ENCODE peak calls at places on chromosome 11, in ten cellular contexts. B is IMR-90, M is A549, A is psoas muscle, S is stomach, L is neural progenitor cell, W is lower leg skin, R is colonic mucosa, Q is fibroblast of lung, T is uterus. D is an unnamed sample.

GRCh38 chr11:67648140-67648795 is 2.3 kb downstream of the ACY3 start:
- DNase-seq in W (no peak), R (no peak), B (no peak), S (peak), A (no peak), L (peak), M (peak), Q (no peak), T (no peak), D (no peak)

GRCh38 chr11:62806611-62807121 is 1.4 kb upstream of the NXF1 start:
- DNase-seq in S (no peak), R (no peak), L (no peak), W (peak), T (peak), B (peak), Q (peak), M (no peak), A (peak), D (peak)

GRCh38 chr11:32643526-32643925 is 59.9 kb downstream of the EIF3M start:
- DNase-seq in Q (peak), R (no peak), L (no peak), M (peak), B (peak), T (no peak), S (no peak), W (no peak), A (no peak), D (peak)

GRCh38 chr11:61968758-61969390 is 1.4 kb upstream of the FTH1 start:
- DNase-seq in B (no peak), A (no peak), L (no peak), M (no peak), R (no peak), Q (no peak), S (peak), T (peak), W (no peak), D (no peak)

GRCh38 chr11:113289341-113290187 is 24.8 kb upstream of the TTC12 start:
- DNase-seq in B (peak), A (peak), R (peak), T (peak), S (peak), Q (peak), L (peak), M (peak), W (peak), D (peak)

GRCh38 chr11:16605971-16606783 is 132.3 kb upstream of the C11orf58 start:
- DNase-seq in W (peak), T (peak), A (peak), M (peak), L (peak), S (peak), R (peak), Q (peak), B (peak), D (peak)

GRCh38 chr11:67440229-67441081 is 2.8 kb downstream of the CORO1B start:
- DNase-seq in A (no peak), T (no peak), Q (no peak), S (no peak), B (no peak), R (no peak), W (no peak), M (no peak), L (no peak), D (no peak)

GRCh38 chr11:67179892-67180490 is 60.9 kb downstream of the KDM2A start:
- DNase-seq in T (no peak), M (no peak), A (no peak), W (no peak), S (no peak), L (no peak), B (no peak), R (no peak), Q (peak), D (peak)

GRCh38 chr11:66429983-66430602 is 8.6 kb downstream of the MRPL11 start:
- DNase-seq in S (peak), Q (peak), A (peak), B (peak), R (peak), T (peak), M (peak), W (peak), L (peak), D (peak)

GRCh38 chr11:93852242-93852641 is 1.8 kb upstream of the VSTM5 start:
- DNase-seq in M (no peak), A (no peak), B (no peak), S (no peak), R (no peak), Q (no peak), T (no peak), W (no peak), L (no peak), D (no peak)

GRCh38 chr11:6876914-6877313 is 489 bp downstream of the OR10A4 start:
- DNase-seq in A (no peak), T (no peak), W (no peak), M (no peak), S (no peak), L (no peak), R (no peak), Q (no peak), B (no peak), D (no peak)

GRCh38 chr11:45331839-45332485 is 45.8 kb upstream of the SYT13 start:
- DNase-seq in B (no peak), Q (peak), A (no peak), S (no peak), T (no peak), M (no peak), L (no peak), R (no peak), W (no peak), D (no peak)

GRCh38 chr11:12175694-12176241 is 65.4 kb downstream of the MICAL2 start:
- DNase-seq in S (no peak), Q (peak), B (peak), W (no peak), T (no peak), L (no peak), R (no peak), M (peak), A (no peak), D (peak)

GRCh38 chr11:119254239-119254638 is 48.1 kb downstream of the CBL start:
- DNase-seq in T (no peak), L (no peak), Q (no peak), W (no peak), S (no peak), R (no peak), B (no peak), A (no peak), M (no peak), D (no peak)

GRCh38 chr11:87259731-87260130 is 222.0 kb downstream of the TMEM135 start:
- DNase-seq in L (no peak), B (no peak), M (no peak), A (no peak), S (no peak), W (no peak), R (no peak), T (no peak), Q (no peak), D (peak)

GRCh38 chr11:35030716-35031213 is 108.2 kb upstream of the CD44 start:
- DNase-seq in A (peak), Q (peak), W (peak), S (no peak), M (peak), B (peak), R (no peak), T (peak), L (no peak), D (peak)

GRCh38 chr11:59787816-59788215 is 22.8 kb downstream of the MRPL16 start:
- DNase-seq in W (no peak), M (no peak), L (no peak), S (no peak), R (no peak), Q (peak), T (no peak), B (peak), A (no peak), D (peak)

GRCh38 chr11:68140496-68141246 is 19.5 kb upstream of the CHKA start:
- DNase-seq in T (no peak), L (no peak), R (no peak), B (no peak), W (no peak), M (no peak), Q (no peak), A (no peak), S (peak), D (no peak)

GRCh38 chr11:46112961-46113617 is 8.2 kb downstream of the PHF21A start:
- DNase-seq in T (no peak), W (peak), S (no peak), M (peak), B (peak), L (peak), R (peak), Q (peak), A (no peak), D (peak)

GRCh38 chr11:1882265-1883238 is 9.1 kb downstream of the PRR33 start:
- DNase-seq in R (peak), A (peak), B (peak), Q (peak), S (peak), M (peak), T (peak), W (no peak), L (peak), D (peak)

GRCh38 chr11:68031136-68031459 is 617 bp downstream of the NDUFS8 start:
- DNase-seq in S (no peak), B (no peak), W (no peak), M (no peak), R (no peak), A (no peak), Q (peak), T (peak), L (no peak), D (peak)

GRCh38 chr11:85896871-85897270 is 41.7 kb downstream of the CCDC83 start:
- DNase-seq in M (no peak), S (no peak), R (no peak), B (no peak), W (no peak), L (no peak), A (no peak), Q (no peak), T (no peak), D (no peak)

DNA sequence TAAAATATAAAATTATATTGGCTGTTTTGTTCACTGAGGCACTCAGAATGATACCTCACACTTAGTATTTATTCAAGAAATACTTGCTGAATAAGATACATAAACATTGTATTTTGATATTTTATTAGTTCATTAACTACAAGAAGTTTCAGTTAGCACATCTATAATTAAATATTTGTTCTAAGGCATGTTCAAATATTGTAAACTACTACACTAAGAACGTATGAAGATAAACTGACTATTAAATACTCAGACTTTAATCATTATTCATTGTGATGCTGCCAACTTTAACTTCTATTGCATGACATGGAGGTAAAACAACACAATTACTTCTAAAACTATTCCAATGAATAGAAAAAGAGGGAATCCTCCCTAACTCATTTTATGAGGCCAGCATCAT is 129.5 kb downstream of the ATG16L2 start:
- DNase-seq in L (no peak), A (no peak), B (no peak), M (no peak), S (no peak), T (no peak), Q (no peak), R (no peak), W (no peak), D (no peak)
- TF ChIP-seq CTCF in L (no peak), A (no peak), B (no peak), M (no peak), S (no peak), T (no peak), Q (no peak), R (no peak), W (no peak), D (no peak)

DNA sequence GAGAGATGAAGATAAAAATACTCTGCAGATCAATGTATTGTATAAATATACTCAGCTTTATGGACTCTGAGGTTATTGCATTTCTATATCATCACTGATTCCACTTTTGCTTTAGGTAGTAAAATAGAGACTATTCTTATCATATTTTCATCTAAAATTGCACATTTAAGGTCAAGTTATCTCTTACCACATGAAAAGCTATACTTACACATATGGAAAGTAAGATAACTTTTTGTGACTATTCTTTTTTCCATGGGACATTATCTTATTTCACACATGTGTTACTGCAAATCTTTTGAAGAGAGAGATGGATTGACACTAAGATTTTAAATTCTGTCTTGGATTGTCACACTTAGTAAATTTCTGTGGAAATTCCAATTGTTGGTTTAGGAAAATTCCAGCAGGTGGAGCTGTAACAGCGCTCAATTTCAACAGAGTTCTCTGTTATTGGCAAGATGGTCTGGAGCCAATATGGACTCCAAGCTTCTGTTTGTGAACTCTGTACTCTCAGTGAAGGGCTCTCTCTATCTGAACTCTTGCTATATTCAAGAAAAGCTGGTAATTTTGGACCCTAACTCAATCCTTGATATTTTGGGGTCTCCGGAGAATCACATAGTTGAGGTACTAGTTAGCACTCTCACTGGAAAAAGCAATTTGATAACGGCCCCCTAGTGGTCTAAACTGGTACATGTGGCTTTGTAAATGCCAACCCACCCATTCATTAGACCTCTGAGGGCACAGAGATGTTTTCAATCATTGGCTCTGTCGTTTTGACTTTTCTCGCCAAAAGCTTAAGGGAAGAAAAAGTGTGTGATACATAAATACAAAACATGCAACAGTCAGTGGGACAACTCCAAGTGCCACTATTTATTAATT is 429.7 kb downstream of the ETS1 start:
- DNase-seq in B (peak), T (peak), L (peak), M (peak), S (no peak), R (peak), W (peak), Q (peak), A (no peak), D (peak)
- H3K4me3 ChIP-seq in B (peak), T (no peak), L (no peak), M (peak), S (peak), R (no peak), W (no peak), Q (no peak), A (no peak), D (peak)

DNA sequence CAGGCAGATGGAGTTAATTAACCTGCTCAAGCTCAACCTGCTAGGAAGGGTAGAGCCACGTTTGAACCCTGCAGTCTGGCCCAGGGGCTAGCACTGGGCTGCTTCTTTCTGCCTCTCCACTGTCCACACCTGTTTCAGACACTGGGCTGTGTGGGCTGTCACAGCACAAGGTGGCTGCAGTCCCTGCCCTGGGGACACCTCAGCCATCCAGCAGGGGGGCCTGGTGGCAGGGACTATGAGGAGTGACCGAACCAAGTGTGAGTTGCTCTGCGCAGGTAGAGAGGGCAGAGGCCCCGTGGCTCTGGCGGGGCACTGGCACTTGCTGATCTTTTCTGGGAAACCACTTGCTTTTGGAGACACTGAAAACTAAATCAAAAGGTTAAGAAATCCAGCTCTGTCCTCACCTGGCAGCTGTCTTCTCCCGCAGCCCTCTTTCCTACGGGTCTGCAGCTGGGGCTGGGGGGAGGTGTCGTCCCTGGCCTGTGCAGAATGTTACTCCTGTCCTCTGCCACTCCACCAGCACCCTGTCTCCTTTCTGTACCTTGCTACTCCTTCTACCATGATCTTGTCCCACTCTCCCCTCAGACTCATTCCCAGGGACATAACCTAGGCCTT is 5.8 kb downstream of the BAD start:
- DNase-seq in M (no peak), R (no peak), L (no peak), B (no peak), W (no peak), T (no peak), S (no peak), A (no peak), Q (no peak), D (no peak)
- TF ChIP-seq CTCF in M (no peak), R (no peak), L (no peak), B (no peak), W (no peak), T (no peak), S (no peak), A (no peak), Q (no peak), D (no peak)

DNA sequence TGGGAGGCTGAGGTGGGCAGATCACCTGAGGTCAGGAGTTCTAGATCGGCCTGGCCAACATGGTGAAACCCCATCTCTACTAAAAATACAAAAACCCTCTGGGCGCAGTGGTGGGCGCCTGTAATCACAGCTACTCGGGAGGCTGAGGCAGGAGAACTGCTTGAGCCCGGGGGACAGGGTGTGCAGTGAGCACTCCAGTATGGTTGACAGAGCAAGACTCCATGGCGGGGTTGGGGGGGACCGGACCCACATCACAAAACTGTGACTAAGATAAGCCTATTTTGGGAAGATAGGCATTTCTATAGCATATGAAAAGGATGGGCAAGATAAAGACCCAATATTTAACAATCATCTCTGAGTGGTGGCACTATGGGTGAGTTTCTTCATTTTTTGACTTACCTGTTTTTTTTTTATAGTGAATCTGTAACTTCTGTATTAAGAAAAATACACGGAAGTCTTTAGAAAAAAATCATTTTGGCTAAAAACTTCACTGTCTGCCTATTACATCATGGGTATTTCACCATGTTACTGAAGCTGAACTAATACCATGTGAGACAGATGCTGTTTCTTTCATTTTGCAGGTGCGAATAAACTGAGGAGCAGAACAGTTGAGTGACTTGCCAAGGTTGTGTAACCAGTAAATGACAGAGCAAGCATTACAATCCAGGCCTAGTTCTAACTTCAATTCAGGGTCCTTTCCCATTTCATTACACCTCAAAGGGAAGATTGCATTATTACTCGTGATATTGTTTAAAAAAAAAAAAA is 2.5 kb downstream of the CELF1 start:
- DNase-seq in L (no peak), A (no peak), M (no peak), W (no peak), T (no peak), S (no peak), R (no peak), B (no peak), Q (no peak), D (peak)
- H3K4me3 ChIP-seq in L (peak), A (peak), M (peak), W (no peak), T (no peak), S (peak), R (no peak), B (no peak), Q (peak), D (peak)

GRCh38 chr11:95078526-95078925 is 11.1 kb upstream of the ENDOD1 start:
- DNase-seq in L (no peak), S (no peak), M (no peak), Q (peak), B (peak), R (no peak), T (no peak), A (no peak), W (no peak), D (no peak)
- TF ChIP-seq CTCF in L (no peak), S (no peak), M (no peak), Q (no peak), B (no peak), R (no peak), T (no peak), A (no peak), W (no peak), D (no peak)

GRCh38 chr11:75565221-75565814 is 3.3 kb downstream of the SERPINH1 start:
- DNase-seq in L (no peak), B (peak), R (no peak), A (peak), M (peak), T (peak), S (no peak), Q (peak), W (peak), D (peak)
- H3K4me3 ChIP-seq in L (no peak), B (peak), R (no peak), A (peak), M (no peak), T (no peak), S (peak), Q (peak), W (no peak), D (peak)

DNA sequence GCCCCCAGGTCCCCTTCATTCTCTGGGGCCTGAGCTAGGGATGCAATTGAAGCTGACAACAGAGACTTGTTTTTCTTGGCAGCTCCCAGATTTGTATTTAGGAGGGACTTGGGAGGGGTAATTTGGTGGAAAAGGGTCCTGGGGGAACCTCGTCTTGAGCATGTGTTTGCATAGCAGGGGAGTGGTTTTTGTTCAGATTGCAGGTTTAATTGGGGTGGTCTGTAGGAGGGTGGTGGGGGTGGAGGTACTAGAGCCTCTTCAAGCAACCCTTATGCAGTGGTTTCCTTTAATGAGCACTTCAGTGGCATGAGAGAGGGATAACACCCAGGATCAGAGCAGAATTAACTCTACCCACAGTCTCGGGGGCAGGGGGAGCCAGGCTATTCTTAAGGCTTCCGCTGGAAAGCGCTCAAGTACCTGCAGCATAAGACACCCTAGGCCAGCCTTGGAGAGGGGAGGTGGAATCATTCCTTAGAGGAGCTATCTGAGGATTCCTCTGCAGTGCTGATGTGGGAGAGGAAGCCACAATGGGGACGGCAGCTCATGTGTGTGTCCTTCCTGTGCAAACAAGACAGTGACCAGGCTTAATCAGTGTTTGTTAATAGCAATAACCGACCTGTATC is 382.0 kb upstream of the CADM1 start:
- DNase-seq in M (no peak), A (no peak), L (no peak), T (no peak), S (no peak), R (no peak), Q (no peak), B (no peak), W (no peak), D (no peak)
- TF ChIP-seq CTCF in M (no peak), A (no peak), L (no peak), T (no peak), S (no peak), R (no peak), Q (no peak), B (no peak), W (no peak), D (no peak)

D was measured in fibroblast of the aortic adventitia.